ENCODE peak calls at places on chromosomes 11 and 22, in five cellular contexts. S is cardiac muscle cell, K is fibroblast of pulmonary artery, D is astrocyte of the cerebellum, U is fibroblast of mammary gland. W is an unnamed sample.

GRCh38 chr22:48444320-48445112 is 1383.2 kb downstream of the BRD1 start:
- DNase-seq in S (no peak), D (peak; percentile 55), K (no peak), U (no peak), W (no peak)

GRCh38 chr11:116881153-116881552 is 43.7 kb upstream of the APOA1 start:
- DNase-seq in D (no peak), K (no peak), U (no peak), S (no peak), W (no peak)

GRCh38 chr22:45334068-45334467 is 24.3 kb downstream of the FAM118A start:
- DNase-seq in D (no peak), K (no peak), S (no peak), U (no peak), W (no peak)

GRCh38 chr11:106694501-106694900 is 323.8 kb downstream of the GUCY1A2 start:
- DNase-seq in K (no peak), U (no peak), S (no peak), D (no peak), W (no peak)

GRCh38 chr11:35138949-35139881 is at the start of gene CD44:
- DNase-seq in K (peak; percentile 82), S (peak; percentile 42), U (peak; percentile 92), D (peak; percentile 72), W (no peak)

GRCh38 chr11:79201637-79202347 is 239.0 kb downstream of the TENM4 start:
- DNase-seq in K (no peak), S (no peak), D (no peak), U (peak; percentile 15), W (no peak)

GRCh38 chr11:94312339-94312738 is 8.0 kb downstream of the IZUMO1R start:
- DNase-seq in K (no peak), S (no peak), D (no peak), U (no peak), W (no peak)

GRCh38 chr11:128157423-128158298 is 429.7 kb downstream of the ETS1 start:
- DNase-seq in S (peak; percentile 75), U (peak; percentile 83), D (peak; percentile 73), K (peak; percentile 89), W (no peak)

GRCh38 chr11:121582296-121582695 is 129.5 kb upstream of the SORL1-AS1 start:
- DNase-seq in U (no peak), D (no peak), S (no peak), K (no peak), W (no peak)

GRCh38 chr11:132980721-132981120 is 551.6 kb downstream of the OPCML start:
- DNase-seq in K (no peak), U (no peak), D (no peak), S (no peak), W (no peak)

GRCh38 chr11:133498969-133499368 is 33.3 kb downstream of the OPCML start:
- DNase-seq in S (no peak), U (no peak), K (no peak), D (no peak), W (no peak)

GRCh38 chr11:27201454-27202302 is 161.1 kb downstream of the BBOX1 start:
- DNase-seq in D (no peak), K (peak; percentile 74), U (peak; percentile 59), S (peak; percentile 91), W (no peak)

GRCh38 chr22:41862530-41863266 is 29.8 kb downstream of the SREBF2 start:
- DNase-seq in U (peak; percentile 43), S (peak; percentile 21), D (no peak), K (no peak), W (no peak)

GRCh38 chr22:21646608-21647590 is 4.8 kb downstream of the SDF2L1 start:
- DNase-seq in K (peak; percentile 88), D (peak; percentile 73), S (peak; percentile 89), U (peak; percentile 77), W (no peak)

GRCh38 chr11:116037851-116038250 is 533.6 kb upstream of the CADM1 start:
- DNase-seq in S (no peak), D (peak; percentile 37), U (no peak), K (no peak), W (no peak)

GRCh38 chr11:130725417-130726233 is 190.7 kb downstream of the SNX19 start:
- DNase-seq in D (no peak), K (no peak), U (peak; percentile 44), S (peak; percentile 64), W (no peak)

GRCh38 chr22:22138915-22139314 is 105.7 kb upstream of the VPREB1 start:
- DNase-seq in K (no peak), S (no peak), U (no peak), D (no peak), W (no peak)

DNA sequence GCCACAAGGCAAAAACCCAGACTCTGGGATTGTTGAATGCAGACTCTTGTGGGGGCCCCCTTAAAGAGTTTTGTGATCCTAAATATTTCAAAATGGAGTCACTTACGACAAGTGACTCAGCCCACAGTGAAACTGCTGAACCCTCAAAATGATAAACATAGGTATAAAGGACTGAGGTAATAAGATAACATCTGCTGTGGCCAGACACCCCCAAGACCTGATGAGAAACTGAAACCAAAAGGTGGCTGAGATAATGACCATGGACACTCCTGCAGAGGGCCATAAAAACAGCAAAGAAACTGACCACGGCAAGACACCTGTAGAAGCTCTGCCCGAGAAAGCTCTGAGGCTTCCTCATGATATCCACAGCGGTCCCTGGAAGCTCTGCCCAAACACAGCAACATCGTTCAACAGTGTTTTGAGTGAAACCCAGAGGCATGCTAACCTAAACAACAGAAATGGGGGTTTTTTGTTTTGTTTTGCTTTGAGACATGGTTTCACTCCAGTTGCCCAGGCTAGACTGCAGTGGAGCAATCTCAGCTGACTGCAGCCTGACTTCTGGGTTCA is 1.6 kb upstream of the PLAAT4 start:
- DNase-seq in D (no peak), S (no peak), K (no peak), U (no peak), W (no peak)
- H3K4me3 ChIP-seq in D (no peak overlapping the region), S (no peak overlapping the region), K (no peak overlapping the region), U (no peak overlapping the region), W (no peak overlapping the region)

GRCh38 chr11:31804439-31805036 is 6.6 kb downstream of the PAX6 start:
- DNase-seq in K (no peak), D (no peak), S (no peak), U (no peak), W (no peak)
- TF ChIP-seq CTCF in K (no peak), D (no peak), S (no peak), U (no peak), W (no peak)

GRCh38 chr22:46428602-46429326 is 93.2 kb downstream of the TRMU start:
- DNase-seq in U (no peak), S (no peak), D (no peak), K (no peak), W (no peak)

GRCh38 chr22:46430961-46431838 is 95.7 kb downstream of the TRMU start:
- DNase-seq in K (no peak), U (no peak), S (no peak), D (no peak), W (no peak)

GRCh38 chr22:46429327-46429853 is 93.9 kb downstream of the TRMU start:
- DNase-seq in U (no peak), D (no peak), S (no peak), K (no peak), W (no peak)

GRCh38 chr22:46433318-46433717 is 97.8 kb downstream of the TRMU start:
- DNase-seq in D (no peak), U (no peak), K (no peak), S (no peak), W (no peak)

GRCh38 chr22:46432164-46433068 is 96.9 kb downstream of the TRMU start:
- DNase-seq in U (no peak), K (no peak), D (no peak), S (no peak), W (no peak)
- H3K4me3 ChIP-seq in U (no peak overlapping the region), K (no peak overlapping the region), D (no peak overlapping the region), S (no peak overlapping the region), W (no peak overlapping the region)

DNA sequence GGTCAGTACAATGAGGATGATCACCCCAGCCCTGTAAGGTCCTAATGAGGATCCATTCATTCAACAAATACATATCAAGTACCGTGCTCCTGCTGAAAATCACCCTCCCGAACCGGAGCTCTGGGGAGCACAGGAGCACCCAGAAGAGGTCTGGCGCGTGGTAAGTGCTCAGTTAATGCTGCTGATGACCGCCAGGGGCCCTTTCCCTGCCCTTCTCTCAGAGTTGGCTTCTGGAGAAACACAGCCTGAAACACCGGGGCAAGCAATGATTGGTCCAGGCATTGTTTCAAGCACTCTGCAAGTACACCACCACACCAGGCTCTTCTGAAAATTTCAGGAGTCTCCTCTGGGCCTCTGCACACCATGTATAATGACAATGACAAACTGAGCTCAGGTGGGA is 3.8 kb upstream of the CCDC86 start:
- DNase-seq in S (peak; percentile 23), U (no peak), K (peak; percentile 45), D (no peak), W (no peak)
- TF ChIP-seq CTCF in S (peak; percentile 52), U (no peak), K (peak; percentile 46), D (peak; percentile 39), W (no peak)

DNA sequence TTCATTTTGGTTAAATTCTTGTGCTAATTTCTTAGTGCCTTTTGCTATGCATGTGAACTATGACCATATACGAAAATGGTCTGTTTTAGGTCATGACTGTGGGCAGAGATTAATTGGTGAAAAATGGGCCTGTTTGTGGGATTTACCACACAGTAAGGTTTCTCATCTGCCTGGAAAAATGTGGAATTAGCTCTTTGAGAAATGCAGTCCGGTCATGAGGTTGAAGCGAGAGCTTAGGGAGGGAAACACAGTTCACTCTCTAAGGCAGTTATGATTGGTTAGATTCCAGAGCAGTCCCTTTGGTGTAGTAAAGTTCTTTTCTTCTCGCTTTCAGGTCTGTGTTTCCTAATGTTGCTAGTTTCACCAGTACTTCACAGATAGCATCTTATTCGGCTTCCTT is 1.2 kb upstream of the PDE3B start:
- DNase-seq in D (no peak), U (no peak), S (no peak), K (no peak), W (no peak)
- H3K4me3 ChIP-seq in D (no peak overlapping the region), U (no peak overlapping the region), S (no peak overlapping the region), K (no peak overlapping the region), W (no peak overlapping the region)

GRCh38 chr11:40129276-40129675 is 1330.2 kb downstream of the LRRC4C start:
- DNase-seq in K (peak; percentile 3), U (no peak), D (no peak), S (peak; percentile 44), W (no peak)
- TF ChIP-seq CTCF in K (no peak), U (peak; percentile 12), D (peak; percentile 31), S (no peak), W (no peak)

GRCh38 chr11:47187723-47188122 is 1.5 kb upstream of the PACSIN3 start:
- DNase-seq in S (peak; percentile 48), K (no peak), U (no peak), D (no peak), W (no peak)
- H3K4me3 ChIP-seq in S (peak overlapping the region; percentile 80), K (peak overlapping the region; percentile 47), U (no peak overlapping the region), D (peak overlapping the region; percentile 62), W (peak overlapping the region; percentile 71)